ENCODE peak calls at places on chromosomes 7 and 10, in five cellular contexts. O is nucleus accumbens; G is ACHN; W is choroid plexus epithelial cell; L is activated CD8-positive, alpha-beta memory T cell treated with anti-CD3 and anti-CD28 coated beads, Interleukin-2, amount 50 U/mL, for 48 hours. B is an unnamed sample.

GRCh38 chr7:32070406-32071360 is at the start of gene PDE1C:
- DNase-seq in G (no peak), L (no peak), O (peak; percentile 44), W (no peak), B (peak; percentile 85)

GRCh38 chr10:84267503-84268126 is 22.8 kb downstream of the RGR start:
- DNase-seq in W (peak; percentile 77), L (peak; percentile 89), O (no peak), G (peak; percentile 63), B (peak; percentile 82)

GRCh38 chr10:114974625-114975421 is 36.8 kb downstream of the TRUB1 start:
- DNase-seq in O (no peak), W (no peak), L (no peak), G (no peak), B (no peak)

GRCh38 chr7:13017325-13017853 is 330.0 kb downstream of the ARL4A start:
- DNase-seq in L (no peak), O (no peak), G (peak; percentile 53), W (peak; percentile 86), B (no peak)

GRCh38 chr7:5629941-5630340 is 151.5 kb downstream of the RNF216 start:
- DNase-seq in L (peak; percentile 67), O (no peak), W (peak; percentile 53), G (peak; percentile 61), B (no peak)

GRCh38 chr10:37975407-37975991 is 948 bp downstream of the ZNF25 start:
- DNase-seq in G (peak; percentile 15), L (no peak), O (peak; percentile 19), W (peak; percentile 52), B (no peak)

GRCh38 chr10:69734416-69734796 is 67.3 kb upstream of the COL13A1 start:
- DNase-seq in W (no peak), G (no peak), L (no peak), O (no peak), B (no peak)

GRCh38 chr7:48105045-48105444 is 16.0 kb downstream of the UPP1 start:
- DNase-seq in O (no peak), W (no peak), L (no peak), G (no peak), B (peak; percentile 64)